ENCODE peak calls at places on chromosomes 3 and 15, in nine cellular contexts. N, J, U, E, F, O, W, M and Z are unnamed samples. For H3K4me1 and H3K27me3, the result is how much of the 10 kb centered on the place peaks cover.

GRCh38 chr3:101725192-101725889 is 927 bp downstream of the CEP97 start:
- DNase-seq in N (peak), J (no peak), U (no peak), E (peak), F (peak), O (peak), W (peak), M (peak), Z (peak)

GRCh38 chr15:77823736-77824135 is 191.0 kb upstream of the LINGO1 start:
- DNase-seq in N (no peak), J (no peak), U (no peak), E (no peak), F (no peak), O (no peak), W (no peak), M (no peak), Z (no peak)

GRCh38 chr3:196994056-196994455 is 25.4 kb upstream of the PIGZ start:
- DNase-seq in N (no peak), J (no peak), U (no peak), E (no peak), F (no peak), O (no peak), W (no peak), M (no peak), Z (no peak)

GRCh38 chr15:52136471-52136993 is 24.0 kb upstream of the BCL2L10 start:
- DNase-seq in N (no peak), J (no peak), U (no peak), E (no peak), F (no peak), O (no peak), W (no peak), M (no peak), Z (no peak)

GRCh38 chr3:182837855-182838454 is 44.7 kb downstream of the ATP11B start:
- DNase-seq in N (peak), J (no peak), U (no peak), E (peak), F (no peak), O (no peak), W (no peak), M (no peak), Z (no peak)

GRCh38 chr3:52798978-52799476 is 4.4 kb downstream of the ITIH3 start:
- DNase-seq in N (peak), J (no peak), U (peak), E (no peak), F (no peak), O (no peak), W (no peak), M (peak), Z (no peak)

GRCh38 chr15:38844683-38845195 is 280.1 kb upstream of the RASGRP1 start:
- DNase-seq in N (no peak), J (no peak), U (no peak), E (no peak), F (no peak), O (no peak), W (no peak), M (no peak), Z (no peak)

GRCh38 chr15:81948142-81948709 is 97.6 kb downstream of the MEX3B start:
- DNase-seq in N (no peak), J (no peak), U (no peak), E (no peak), F (no peak), O (no peak), W (no peak), M (no peak), Z (no peak)

GRCh38 chr3:72482589-72483249 is 365.5 kb downstream of the SHQ1 start:
- DNase-seq in N (peak), J (peak), U (no peak), E (peak), F (peak), O (no peak), W (peak), M (no peak), Z (peak)

GRCh38 chr3:137084579-137084978 is 126.8 kb downstream of the IL20RB start:
- DNase-seq in N (peak), J (no peak), U (no peak), E (no peak), F (no peak), O (no peak), W (peak), M (no peak), Z (no peak)

GRCh38 chr3:105332961-105333360 is 33.7 kb upstream of the ALCAM start:
- DNase-seq in N (no peak), J (no peak), U (no peak), E (no peak), F (no peak), O (no peak), W (no peak), M (no peak), Z (no peak)

GRCh38 chr3:131688370-131688769 is 185.6 kb upstream of the MRPL3 start:
- DNase-seq in N (no peak), J (no peak), U (no peak), E (no peak), F (no peak), O (no peak), W (no peak), M (no peak), Z (no peak)

GRCh38 chr15:87144775-87145174 is 1065.1 kb downstream of the AGBL1 start:
- DNase-seq in N (no peak), J (no peak), U (no peak), E (no peak), F (no peak), O (no peak), W (no peak), M (no peak), Z (no peak)

GRCh38 chr15:43911235-43911661 is 84.4 kb downstream of the WDR76 start:
- DNase-seq in N (no peak), J (no peak), U (no peak), E (no peak), F (no peak), O (no peak), W (no peak), M (no peak), Z (peak)

GRCh38 chr3:188840290-188840689 is 331.5 kb upstream of the TPRG1 start:
- DNase-seq in N (no peak), J (no peak), U (no peak), E (no peak), F (no peak), O (no peak), W (no peak), M (no peak), Z (no peak)

GRCh38 chr3:58175429-58176184 is 35.2 kb downstream of the DNASE1L3 start:
- DNase-seq in N (peak), J (no peak), U (no peak), E (peak), F (no peak), O (no peak), W (no peak), M (no peak), Z (no peak)

GRCh38 chr3:58173670-58174472 is 36.9 kb downstream of the DNASE1L3 start:
- DNase-seq in N (peak), J (no peak), U (no peak), E (peak), F (peak), O (no peak), W (no peak), M (peak), Z (peak)

GRCh38 chr3:58176185-58176530 is 34.6 kb downstream of the DNASE1L3 start:
- DNase-seq in N (no peak), J (no peak), U (no peak), E (no peak), F (no peak), O (no peak), W (no peak), M (no peak), Z (no peak)

GRCh38 chr3:58176827-58177489 is 33.8 kb downstream of the DNASE1L3 start:
- DNase-seq in N (no peak), J (no peak), U (no peak), E (no peak), F (no peak), O (no peak), W (no peak), M (peak), Z (no peak)

DNA sequence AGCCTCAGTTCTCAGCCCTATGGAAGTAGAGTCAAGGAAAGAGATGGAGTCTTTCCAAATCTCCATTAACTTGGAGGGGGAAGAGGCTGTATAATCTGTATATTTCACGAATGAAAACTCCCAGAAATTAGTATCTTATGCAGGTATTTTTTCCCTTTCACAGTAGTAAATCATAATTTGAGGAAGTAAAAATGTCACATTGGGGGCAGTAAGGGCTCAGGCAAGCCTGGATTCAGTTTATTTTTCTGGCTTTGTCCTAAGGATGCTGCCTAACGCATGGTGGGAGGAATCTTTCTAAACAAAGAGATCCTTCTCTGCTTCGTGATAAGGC is 35.7 kb downstream of the DNASE1L3 start:
- DNase-seq in N (no peak), J (no peak), U (no peak), E (no peak), F (no peak), O (no peak), W (no peak), M (no peak), Z (no peak)
- H3K4me1 ChIP-seq in N (under half), J (under half), U (under half), E (under half), F (under half), O (under half), W (half or more), M (under half), Z (under half)

DNA sequence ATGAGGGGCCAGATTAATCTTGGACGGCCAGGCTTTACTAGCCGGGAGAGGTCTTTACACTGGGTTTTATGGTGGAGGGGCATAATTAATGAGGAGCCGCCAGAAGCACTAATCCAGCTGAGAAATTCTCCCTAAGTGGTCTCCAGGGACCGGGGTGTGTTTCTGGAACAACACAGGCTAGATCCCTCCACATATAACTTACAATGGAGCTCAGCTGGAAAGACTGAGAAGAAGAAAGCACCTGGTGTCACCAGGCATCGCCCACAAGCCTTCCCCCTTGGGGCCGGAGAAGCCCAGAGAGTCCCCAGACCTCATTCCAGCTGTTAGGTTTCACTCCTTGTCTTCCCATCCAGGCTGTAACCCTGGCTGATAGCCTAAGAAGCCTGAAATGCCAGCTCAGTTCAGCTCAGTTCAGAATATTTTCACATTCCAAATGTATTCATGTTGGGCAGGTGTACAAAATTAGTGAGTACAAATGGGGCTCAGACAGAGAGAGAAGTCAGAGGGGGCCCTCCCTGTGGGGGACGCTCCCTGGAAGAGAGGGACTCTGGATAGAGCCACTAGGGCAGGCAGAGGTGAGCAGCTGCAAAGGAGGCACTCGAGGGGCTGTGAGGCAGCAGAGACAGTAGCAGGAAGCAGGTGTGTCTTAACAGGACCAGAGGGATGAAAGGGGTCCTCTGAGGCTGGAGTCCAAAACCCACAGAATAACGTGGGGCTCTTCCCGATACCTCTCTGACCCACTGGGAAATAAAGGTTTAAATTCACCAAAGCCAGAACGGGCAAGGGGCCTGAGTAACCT is 127.3 kb downstream of the MEGF11 start:
- DNase-seq in N (no peak), J (no peak), U (no peak), E (no peak), F (no peak), O (no peak), W (no peak), M (no peak), Z (no peak)
- H3K27me3 ChIP-seq in N (under half), J (under half), U (under half), E (under half), F (under half), O (under half), W (under half), M (under half), Z (under half)

GRCh38 chr3:13041113-13041776 is 32.0 kb downstream of the IQSEC1 start:
- DNase-seq in N (no peak), J (no peak), U (no peak), E (no peak), F (no peak), O (no peak), W (peak), M (no peak), Z (no peak)

GRCh38 chr3:13042932-13043275 is 30.3 kb downstream of the IQSEC1 start:
- DNase-seq in N (peak), J (no peak), U (no peak), E (no peak), F (no peak), O (no peak), W (peak), M (no peak), Z (no peak)

GRCh38 chr3:13040381-13041074 is 32.7 kb downstream of the IQSEC1 start:
- DNase-seq in N (no peak), J (no peak), U (no peak), E (no peak), F (no peak), O (no peak), W (peak), M (no peak), Z (no peak)

GRCh38 chr3:13043656-13044055 is 29.6 kb downstream of the IQSEC1 start:
- DNase-seq in N (no peak), J (no peak), U (no peak), E (no peak), F (no peak), O (no peak), W (peak), M (no peak), Z (no peak)

GRCh38 chr3:13042127-13042931 is 30.9 kb downstream of the IQSEC1 start:
- DNase-seq in N (no peak), J (no peak), U (no peak), E (no peak), F (no peak), O (no peak), W (peak), M (no peak), Z (no peak)
- H3K4me1 ChIP-seq in N (under half), J (under half), U (under half), E (under half), F (under half), O (half or more), W (under half), M (under half), Z (under half)

GRCh38 chr3:144294659-144295538 is 323.3 kb downstream of the DIPK2A start:
- DNase-seq in N (no peak), J (no peak), U (no peak), E (no peak), F (no peak), O (no peak), W (no peak), M (no peak), Z (no peak)
- H3K27me3 ChIP-seq in N (under half), J (under half), U (under half), E (under half), F (under half), O (under half), W (under half), M (under half), Z (under half)